ENCODE peak calls at places on chromosomes 7 and 10, in seven cellular contexts. H is cardiac muscle cell, U is astrocyte, Z is ascending aorta, J is uterus, A is fibroblast of lung, D is NB4. X is an unnamed sample.

GRCh38 chr7:81402227-81402626 is 367.6 kb downstream of the HGF start:
- DNase-seq in H (peak; percentile 44), U (peak; percentile 40), Z (no peak), J (no peak), A (peak; percentile 54), D (no peak), X (no peak)

GRCh38 chr7:36615877-36616276 is 108.4 kb downstream of the AOAH start:
- DNase-seq in H (no peak), U (no peak), Z (no peak), J (no peak), A (no peak), D (no peak), X (no peak)

GRCh38 chr10:111993321-111993720 is 190.2 kb downstream of the GPAM start:
- DNase-seq in H (no peak), U (no peak), Z (no peak), J (no peak), A (no peak), D (no peak), X (no peak)

GRCh38 chr7:2974093-2974819 is 69.4 kb downstream of the CARD11 start:
- DNase-seq in H (no peak), U (no peak), Z (no peak), J (no peak), A (no peak), D (no peak), X (no peak)

GRCh38 chr10:34081347-34081743 is 733.8 kb downstream of the PARD3 start:
- DNase-seq in H (no peak), U (no peak), Z (no peak), J (no peak), A (no peak), D (no peak), X (no peak)

GRCh38 chr7:43639858-43640491 is 57.1 kb downstream of the STK17A start:
- DNase-seq in H (peak; percentile 86), U (peak; percentile 91), Z (peak; percentile 75), J (peak; percentile 55), A (peak; percentile 93), D (no peak), X (no peak)

GRCh38 chr7:96004598-96004997 is 232.2 kb downstream of the DYNC1I1 start:
- DNase-seq in H (no peak), U (no peak), Z (no peak), J (no peak), A (peak; percentile 5), D (no peak), X (no peak)

GRCh38 chr7:96388620-96389383 is 66.9 kb upstream of the SLC25A13 start:
- DNase-seq in H (peak; percentile 73), U (peak; percentile 81), Z (no peak), J (peak; percentile 39), A (peak; percentile 87), D (no peak), X (no peak)

GRCh38 chr7:54841772-54842707 is 83.0 kb upstream of the SEC61G start:
- DNase-seq in H (peak; percentile 36), U (peak; percentile 89), Z (no peak), J (no peak), A (peak; percentile 87), D (peak; percentile 44), X (no peak)

GRCh38 chr10:24466616-24466949 is 257.1 kb downstream of the ARHGAP21 start:
- DNase-seq in H (no peak), U (no peak), Z (no peak), J (no peak), A (no peak), D (no peak), X (no peak)
- H3K4me3 ChIP-seq in H (no peak overlapping the region), U (peak overlapping the region; percentile 86), Z (peak overlapping the region; percentile 1), J (no peak overlapping the region), A (peak overlapping the region; percentile 51), D (peak overlapping the region; percentile 55), X (peak overlapping the region; percentile 17)

GRCh38 chr10:118508863-118509262 is 86.6 kb downstream of the PRLHR start:
- DNase-seq in H (no peak), U (no peak), Z (no peak), J (no peak), A (no peak), D (no peak), X (no peak)
- H3K4me3 ChIP-seq in H (no peak overlapping the region), U (no peak overlapping the region), Z (no peak overlapping the region), J (no peak overlapping the region), A (no peak overlapping the region), D (no peak overlapping the region), X (no peak overlapping the region)

DNA sequence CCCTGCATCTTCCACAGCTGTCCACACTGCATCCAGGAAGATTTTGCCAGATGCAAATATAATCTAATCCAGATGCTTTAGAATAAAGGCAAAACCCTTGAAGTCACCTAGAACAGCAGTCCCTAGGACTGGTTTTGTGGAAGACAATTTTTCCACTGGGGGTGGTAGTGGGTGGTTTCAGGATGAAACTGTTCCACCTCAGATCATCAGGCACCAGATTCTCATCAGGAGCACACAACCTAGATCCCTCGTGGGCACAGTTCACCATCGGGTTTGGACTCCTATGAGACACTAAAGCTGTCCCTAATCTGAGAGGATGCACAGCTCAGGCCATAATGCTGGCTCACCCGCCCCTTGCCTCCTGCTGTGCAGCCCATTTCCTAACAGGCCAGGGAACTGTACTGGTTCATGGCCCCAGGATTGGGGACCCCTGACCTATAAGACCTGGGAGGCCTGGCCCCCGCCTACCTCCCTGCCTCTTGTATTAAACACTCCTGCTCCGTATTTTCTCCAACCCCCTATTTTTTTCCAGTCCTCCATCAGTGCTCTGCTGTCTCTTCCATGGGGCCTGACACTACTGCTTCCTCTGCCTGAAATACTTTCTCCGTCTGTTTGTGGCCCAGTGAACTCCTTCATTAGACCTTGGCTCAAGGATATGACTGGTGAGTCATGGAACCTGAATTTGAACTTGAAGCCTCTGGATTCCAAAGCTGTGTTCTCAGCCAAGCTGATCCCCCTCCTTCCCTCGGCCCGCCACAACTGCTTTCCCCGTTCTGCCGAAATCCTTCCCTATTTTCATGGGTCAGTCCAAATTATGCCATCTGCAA is 79.9 kb upstream of the RHEB start:
- DNase-seq in H (peak; percentile 94), U (peak; percentile 96), Z (peak; percentile 74), J (peak; percentile 75), A (peak; percentile 98), D (no peak), X (no peak)
- H3K4me3 ChIP-seq in H (no peak overlapping the region), U (peak overlapping the region; percentile 42), Z (no peak overlapping the region), J (no peak overlapping the region), A (peak overlapping the region; percentile 17), D (no peak overlapping the region), X (no peak overlapping the region)

DNA sequence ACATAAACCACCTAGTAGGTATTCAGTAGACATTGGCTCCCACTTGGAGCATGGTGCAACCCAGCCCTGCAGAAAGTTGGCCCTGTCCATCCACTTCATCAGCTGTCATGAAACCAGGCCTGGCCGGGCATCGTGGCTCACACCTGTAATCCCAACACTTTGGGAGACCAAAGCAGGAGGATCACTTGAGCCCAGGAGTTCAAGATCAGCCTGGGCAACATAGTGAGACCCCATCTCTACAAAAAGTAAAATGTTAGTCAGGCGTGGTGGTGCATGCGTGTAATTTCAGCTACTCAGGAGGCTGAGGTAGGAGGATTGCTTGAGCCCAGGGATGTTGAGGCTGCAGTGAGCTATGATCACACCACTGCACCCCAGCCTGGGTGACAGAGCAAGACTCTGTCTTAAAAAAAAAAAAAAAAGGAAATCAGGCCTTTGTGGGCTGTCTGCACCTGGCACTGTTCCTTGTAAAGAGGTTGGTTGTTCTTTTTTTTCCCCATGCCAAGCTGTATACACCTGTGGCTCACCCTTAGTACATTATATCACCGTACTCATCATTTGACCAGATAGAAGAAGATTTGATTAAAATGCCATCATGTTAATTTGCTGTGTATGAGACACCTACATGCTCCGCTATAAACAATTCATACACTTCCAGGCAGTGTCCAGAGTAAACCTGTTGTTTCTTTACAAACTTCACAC is 45.4 kb upstream of the GRID1 start:
- DNase-seq in H (no peak), U (no peak), Z (no peak), J (no peak), A (no peak), D (no peak), X (no peak)
- H3K4me3 ChIP-seq in H (no peak overlapping the region), U (no peak overlapping the region), Z (no peak overlapping the region), J (no peak overlapping the region), A (no peak overlapping the region), D (no peak overlapping the region), X (no peak overlapping the region)

GRCh38 chr10:114632869-114633715 is 25.0 kb downstream of the ABLIM1 start:
- DNase-seq in H (peak; percentile 64), U (peak; percentile 97), Z (peak; percentile 86), J (peak; percentile 40), A (peak; percentile 98), D (no peak), X (no peak)
- H3K4me3 ChIP-seq in H (no peak overlapping the region), U (peak overlapping the region; percentile 12), Z (peak overlapping the region; percentile 77), J (no peak overlapping the region), A (peak overlapping the region; percentile 68), D (no peak overlapping the region), X (no peak overlapping the region)

GRCh38 chr7:27154369-27154768 is 2.0 kb upstream of the HOXA3 start:
- DNase-seq in H (no peak), U (no peak), Z (peak; percentile 41), J (peak; percentile 23), A (no peak), D (no peak), X (no peak)
- H3K4me3 ChIP-seq in H (no peak overlapping the region), U (no peak overlapping the region), Z (no peak overlapping the region), J (no peak overlapping the region), A (no peak overlapping the region), D (no peak overlapping the region), X (no peak overlapping the region)

GRCh38 chr7:149771199-149771636 is 2.2 kb downstream of the ZNF467 start:
- DNase-seq in H (no peak), U (no peak), Z (no peak), J (peak; percentile 38), A (no peak), D (no peak), X (no peak)
- H3K4me3 ChIP-seq in H (peak overlapping the region; percentile 27), U (peak overlapping the region; percentile 42), Z (peak overlapping the region; percentile 83), J (peak overlapping the region; percentile 48), A (peak overlapping the region; percentile 48), D (peak overlapping the region; percentile 40), X (peak overlapping the region; percentile 54)

GRCh38 chr10:125933693-125934092 is 37.3 kb downstream of the FANK1 start:
- DNase-seq in H (no peak), U (no peak), Z (no peak), J (no peak), A (no peak), D (no peak), X (no peak)
- H3K4me3 ChIP-seq in H (no peak overlapping the region), U (no peak overlapping the region), Z (no peak overlapping the region), J (no peak overlapping the region), A (no peak overlapping the region), D (no peak overlapping the region), X (no peak overlapping the region)

DNA sequence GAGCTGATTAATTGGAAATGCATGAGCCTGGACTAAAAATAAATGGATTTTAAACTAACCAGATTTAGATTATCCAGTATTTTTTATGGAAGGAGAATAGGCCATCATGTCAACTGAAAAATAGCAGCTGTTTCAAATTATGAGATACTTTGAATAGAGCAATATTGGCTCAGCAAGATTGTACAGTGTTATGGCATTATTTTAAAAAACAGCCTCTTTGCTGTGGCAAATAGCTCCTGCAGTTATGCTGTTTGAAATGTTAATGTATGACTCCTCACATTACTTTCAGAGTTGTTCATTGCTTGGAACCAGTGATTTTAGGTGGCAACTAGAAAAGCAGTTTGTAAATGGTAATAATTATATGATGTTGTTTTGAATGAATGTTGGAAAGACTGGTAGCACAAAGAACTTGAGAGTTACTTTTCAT is 244.5 kb downstream of the KIAA1217 start:
- DNase-seq in H (no peak), U (peak; percentile 32), Z (no peak), J (no peak), A (peak; percentile 49), D (no peak), X (no peak)
- H3K4me3 ChIP-seq in H (no peak overlapping the region), U (no peak overlapping the region), Z (no peak overlapping the region), J (no peak overlapping the region), A (no peak overlapping the region), D (no peak overlapping the region), X (no peak overlapping the region)